ENCODE peak calls at places on chromosomes 7 and 10, in eight cellular contexts. One of them, this sample, is unnamed.

GRCh38 chr7:155071121-155071651 is 1.1 kb downstream of the HTR5A start:
- DNase-seq in uterus: no peak
- DNase-seq in A549: no peak
- DNase-seq in stomach: no peak
- DNase-seq in adrenal gland: no peak
- DNase-seq in IMR-90: no peak
- DNase-seq in gastrocnemius medialis: no peak
- DNase-seq in tibial nerve: no peak
- DNase-seq in this sample: no peak

GRCh38 chr7:116218051-116218645 is 7.8 kb downstream of the TES start:
- DNase-seq in uterus: no peak
- DNase-seq in A549: peak
- DNase-seq in stomach: peak
- DNase-seq in adrenal gland: peak
- DNase-seq in IMR-90: peak
- DNase-seq in gastrocnemius medialis: no peak
- DNase-seq in tibial nerve: no peak
- DNase-seq in this sample: no peak

GRCh38 chr7:114857605-114858004 is 64.3 kb upstream of the MDFIC start:
- DNase-seq in uterus: no peak
- DNase-seq in A549: no peak
- DNase-seq in stomach: no peak
- DNase-seq in adrenal gland: no peak
- DNase-seq in IMR-90: peak
- DNase-seq in gastrocnemius medialis: no peak
- DNase-seq in tibial nerve: no peak
- DNase-seq in this sample: no peak

GRCh38 chr7:14752301-14752700 is 150.2 kb downstream of the DGKB start:
- DNase-seq in uterus: no peak
- DNase-seq in A549: no peak
- DNase-seq in stomach: no peak
- DNase-seq in adrenal gland: no peak
- DNase-seq in IMR-90: no peak
- DNase-seq in gastrocnemius medialis: no peak
- DNase-seq in tibial nerve: no peak
- DNase-seq in this sample: no peak

GRCh38 chr10:86300931-86301330 is 65.7 kb downstream of the GRID1 start:
- DNase-seq in uterus: no peak
- DNase-seq in A549: no peak
- DNase-seq in stomach: peak
- DNase-seq in adrenal gland: no peak
- DNase-seq in IMR-90: no peak
- DNase-seq in gastrocnemius medialis: no peak
- DNase-seq in tibial nerve: no peak
- DNase-seq in this sample: no peak

GRCh38 chr7:157603716-157604115 is 266.9 kb downstream of the DNAJB6 start:
- DNase-seq in uterus: no peak
- DNase-seq in A549: no peak
- DNase-seq in stomach: no peak
- DNase-seq in adrenal gland: no peak
- DNase-seq in IMR-90: no peak
- DNase-seq in gastrocnemius medialis: no peak
- DNase-seq in tibial nerve: no peak
- DNase-seq in this sample: no peak

GRCh38 chr10:33421789-33422188 is 87.3 kb upstream of the NRP1 start:
- DNase-seq in uterus: peak
- DNase-seq in A549: peak
- DNase-seq in stomach: no peak
- DNase-seq in adrenal gland: peak
- DNase-seq in IMR-90: peak
- DNase-seq in gastrocnemius medialis: no peak
- DNase-seq in tibial nerve: no peak
- DNase-seq in this sample: no peak

GRCh38 chr10:6543431-6544005 is 36.6 kb downstream of the PRKCQ start:
- DNase-seq in uterus: no peak
- DNase-seq in A549: no peak
- DNase-seq in stomach: no peak
- DNase-seq in adrenal gland: no peak
- DNase-seq in IMR-90: no peak
- DNase-seq in gastrocnemius medialis: no peak
- DNase-seq in tibial nerve: no peak
- DNase-seq in this sample: no peak

GRCh38 chr7:68158686-68159255 is 1162.1 kb downstream of the TYW1 start:
- DNase-seq in uterus: no peak
- DNase-seq in A549: no peak
- DNase-seq in stomach: no peak
- DNase-seq in adrenal gland: no peak
- DNase-seq in IMR-90: no peak
- DNase-seq in gastrocnemius medialis: no peak
- DNase-seq in tibial nerve: no peak
- DNase-seq in this sample: no peak

GRCh38 chr10:23779287-23779686 is 340.4 kb downstream of the OTUD1 start:
- DNase-seq in uterus: no peak
- DNase-seq in A549: no peak
- DNase-seq in stomach: no peak
- DNase-seq in adrenal gland: no peak
- DNase-seq in IMR-90: no peak
- DNase-seq in gastrocnemius medialis: no peak
- DNase-seq in tibial nerve: no peak
- DNase-seq in this sample: no peak

GRCh38 chr10:36048236-36048635 is 406.1 kb upstream of the FZD8 start:
- DNase-seq in uterus: no peak
- DNase-seq in A549: no peak
- DNase-seq in stomach: no peak
- DNase-seq in adrenal gland: no peak
- DNase-seq in IMR-90: peak
- DNase-seq in gastrocnemius medialis: no peak
- DNase-seq in tibial nerve: no peak
- DNase-seq in this sample: no peak

GRCh38 chr7:29557954-29558353 is 5.7 kb upstream of the PRR15 start:
- DNase-seq in uterus: no peak
- DNase-seq in A549: peak
- DNase-seq in stomach: no peak
- DNase-seq in adrenal gland: peak
- DNase-seq in IMR-90: no peak
- DNase-seq in gastrocnemius medialis: no peak
- DNase-seq in tibial nerve: no peak
- DNase-seq in this sample: no peak

GRCh38 chr7:5766321-5766761 is 15.1 kb downstream of the RNF216 start:
- DNase-seq in uterus: no peak
- DNase-seq in A549: no peak
- DNase-seq in stomach: no peak
- DNase-seq in adrenal gland: no peak
- DNase-seq in IMR-90: peak
- DNase-seq in gastrocnemius medialis: no peak
- DNase-seq in tibial nerve: no peak
- DNase-seq in this sample: no peak

GRCh38 chr7:134698481-134698880 is 51.8 kb downstream of the BPGM start:
- DNase-seq in uterus: no peak
- DNase-seq in A549: no peak
- DNase-seq in stomach: no peak
- DNase-seq in adrenal gland: no peak
- DNase-seq in IMR-90: no peak
- DNase-seq in gastrocnemius medialis: no peak
- DNase-seq in tibial nerve: no peak
- DNase-seq in this sample: no peak

GRCh38 chr7:151254851-151255250 is 6.4 kb upstream of the SMARCD3 start:
- DNase-seq in uterus: no peak
- DNase-seq in A549: no peak
- DNase-seq in stomach: no peak
- DNase-seq in adrenal gland: no peak
- DNase-seq in IMR-90: no peak
- DNase-seq in gastrocnemius medialis: no peak
- DNase-seq in tibial nerve: no peak
- DNase-seq in this sample: no peak
- TF ChIP-seq POLR2A in uterus: no peak
- TF ChIP-seq POLR2A in A549: no peak
- TF ChIP-seq POLR2A in stomach: no peak
- TF ChIP-seq POLR2A in adrenal gland: no peak
- TF ChIP-seq POLR2A in IMR-90: no peak
- TF ChIP-seq POLR2A in gastrocnemius medialis: no peak
- TF ChIP-seq POLR2A in tibial nerve: no peak
- TF ChIP-seq POLR2A in this sample: no peak

DNA sequence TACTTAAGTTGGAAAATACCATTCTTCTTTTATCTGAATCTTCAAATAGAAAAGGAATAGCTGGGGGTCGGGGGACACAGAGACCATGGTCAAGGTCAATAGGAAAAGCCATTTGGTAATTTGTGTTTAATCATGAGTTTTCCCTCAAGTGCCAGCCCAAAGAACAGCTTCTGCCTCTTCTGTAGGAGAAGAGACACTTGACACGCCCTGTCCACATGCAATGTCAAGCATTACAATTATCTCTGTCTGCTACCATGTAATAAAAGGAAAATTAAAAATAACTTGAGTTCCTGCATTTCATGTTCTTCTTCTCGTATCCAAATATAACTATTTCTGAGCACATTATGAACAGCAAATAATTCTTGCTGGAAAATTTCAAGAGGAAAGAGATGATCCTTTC is 241.7 kb downstream of the IPMK start:
- DNase-seq in uterus: no peak
- DNase-seq in A549: no peak
- DNase-seq in stomach: no peak
- DNase-seq in adrenal gland: no peak
- DNase-seq in IMR-90: no peak
- DNase-seq in gastrocnemius medialis: no peak
- DNase-seq in tibial nerve: no peak
- DNase-seq in this sample: no peak
- H3K4me3 ChIP-seq in uterus: no peak
- H3K4me3 ChIP-seq in A549: no peak
- H3K4me3 ChIP-seq in stomach: no peak
- H3K4me3 ChIP-seq in adrenal gland: no peak
- H3K4me3 ChIP-seq in IMR-90: no peak
- H3K4me3 ChIP-seq in gastrocnemius medialis: no peak
- H3K4me3 ChIP-seq in tibial nerve: no peak
- H3K4me3 ChIP-seq in this sample: no peak

DNA sequence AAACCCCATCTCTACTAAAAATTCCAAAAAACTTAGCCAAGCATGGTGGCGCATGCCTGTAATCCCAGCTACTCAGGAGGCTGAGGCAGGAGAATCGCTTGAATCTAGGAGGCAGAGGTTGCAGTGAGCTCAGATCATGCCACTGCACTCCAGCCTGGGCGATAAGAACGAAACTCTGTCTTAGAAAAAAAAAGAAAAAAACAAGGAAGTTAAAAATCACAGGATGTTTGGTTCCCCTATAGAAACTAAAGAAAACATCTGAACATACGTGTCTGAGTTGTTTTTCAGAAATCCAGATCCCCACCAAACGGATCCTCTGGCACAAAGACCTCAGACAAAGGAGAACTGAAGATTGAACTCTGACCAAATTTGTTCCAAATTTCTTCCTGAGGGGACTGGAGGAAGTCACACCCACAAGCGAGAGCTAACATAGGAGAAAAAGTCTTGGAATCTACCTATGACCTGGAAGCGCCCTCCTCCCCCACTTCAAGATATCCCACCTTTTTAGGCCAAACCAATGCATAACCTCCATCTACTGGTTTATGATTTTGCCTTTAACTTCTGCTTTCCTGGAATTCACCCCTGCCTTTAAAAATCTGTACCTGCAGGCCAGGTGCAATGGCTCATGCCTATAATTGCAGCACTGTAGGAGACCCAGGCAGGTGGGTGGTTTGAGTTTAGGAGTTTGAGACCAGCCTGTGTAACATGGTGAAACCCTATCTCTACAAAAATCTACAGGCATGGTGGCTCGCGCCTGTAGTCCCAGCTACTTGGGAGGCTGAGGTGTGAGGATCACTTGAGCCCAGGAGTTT is 19.7 kb upstream of the SIRT1 start:
- DNase-seq in uterus: no peak
- DNase-seq in A549: no peak
- DNase-seq in stomach: no peak
- DNase-seq in adrenal gland: no peak
- DNase-seq in IMR-90: no peak
- DNase-seq in gastrocnemius medialis: no peak
- DNase-seq in tibial nerve: no peak
- DNase-seq in this sample: no peak
- H3K27ac ChIP-seq in uterus: no peak
- H3K27ac ChIP-seq in A549: no peak
- H3K27ac ChIP-seq in stomach: no peak
- H3K27ac ChIP-seq in adrenal gland: no peak
- H3K27ac ChIP-seq in IMR-90: no peak
- H3K27ac ChIP-seq in gastrocnemius medialis: no peak
- H3K27ac ChIP-seq in tibial nerve: no peak
- H3K27ac ChIP-seq in this sample: no peak

GRCh38 chr10:119892188-119893065 is at the start of gene SEC23IP:
- DNase-seq in uterus: peak
- DNase-seq in A549: peak
- DNase-seq in stomach: peak
- DNase-seq in adrenal gland: peak
- DNase-seq in IMR-90: peak
- DNase-seq in gastrocnemius medialis: peak
- DNase-seq in tibial nerve: peak
- DNase-seq in this sample: peak
- TF ChIP-seq POLR2A in uterus: peak
- TF ChIP-seq POLR2A in A549: peak
- TF ChIP-seq POLR2A in stomach: peak
- TF ChIP-seq POLR2A in adrenal gland: peak
- TF ChIP-seq POLR2A in IMR-90: peak
- TF ChIP-seq POLR2A in gastrocnemius medialis: peak
- TF ChIP-seq POLR2A in tibial nerve: peak
- TF ChIP-seq POLR2A in this sample: peak

DNA sequence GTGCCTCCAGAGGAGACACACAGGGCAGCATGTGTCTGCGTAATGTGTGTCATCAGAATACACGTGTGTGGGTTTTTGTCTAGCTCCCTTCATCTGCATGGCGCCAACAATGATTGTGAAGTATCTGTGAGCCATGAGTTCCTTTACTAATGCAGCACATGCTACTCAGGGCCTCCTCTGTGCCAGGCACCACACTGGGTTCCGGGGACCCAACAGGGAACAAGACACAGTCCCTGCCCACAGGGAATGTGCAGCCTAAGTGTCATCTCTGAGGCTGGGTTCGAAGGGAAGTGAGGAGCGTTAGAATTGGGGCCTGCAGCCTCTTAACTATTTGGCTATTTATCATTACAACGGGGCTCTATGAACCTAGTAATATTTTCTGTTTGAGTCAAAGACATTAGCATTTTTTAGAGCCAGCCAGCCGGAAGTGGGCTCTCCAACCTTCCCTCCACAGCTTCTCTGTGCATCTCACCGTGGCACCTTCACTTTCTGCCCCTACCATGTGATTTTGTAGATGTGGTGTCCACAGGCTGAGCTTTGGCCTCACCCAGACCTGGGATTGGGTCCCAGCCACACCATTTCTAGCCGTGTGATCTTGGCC is 43.9 kb upstream of the SRGN start:
- DNase-seq in uterus: no peak
- DNase-seq in A549: no peak
- DNase-seq in stomach: no peak
- DNase-seq in adrenal gland: no peak
- DNase-seq in IMR-90: no peak
- DNase-seq in gastrocnemius medialis: no peak
- DNase-seq in tibial nerve: no peak
- DNase-seq in this sample: no peak
- H3K4me3 ChIP-seq in uterus: no peak
- H3K4me3 ChIP-seq in A549: no peak
- H3K4me3 ChIP-seq in stomach: no peak
- H3K4me3 ChIP-seq in adrenal gland: no peak
- H3K4me3 ChIP-seq in IMR-90: no peak
- H3K4me3 ChIP-seq in gastrocnemius medialis: no peak
- H3K4me3 ChIP-seq in tibial nerve: no peak
- H3K4me3 ChIP-seq in this sample: no peak

GRCh38 chr7:250523-250922 is 39.4 kb upstream of the FOXL3 start:
- DNase-seq in uterus: no peak
- DNase-seq in A549: no peak
- DNase-seq in stomach: no peak
- DNase-seq in adrenal gland: no peak
- DNase-seq in IMR-90: no peak
- DNase-seq in gastrocnemius medialis: no peak
- DNase-seq in tibial nerve: no peak
- DNase-seq in this sample: no peak
- H3K27ac ChIP-seq in uterus: no peak
- H3K27ac ChIP-seq in A549: no peak
- H3K27ac ChIP-seq in stomach: no peak
- H3K27ac ChIP-seq in adrenal gland: no peak
- H3K27ac ChIP-seq in IMR-90: no peak
- H3K27ac ChIP-seq in gastrocnemius medialis: no peak
- H3K27ac ChIP-seq in tibial nerve: no peak
- H3K27ac ChIP-seq in this sample: no peak

This sample was measured in breast epithelium.